ENCODE peak calls at places on chromosomes 13 and 19, in four cellular contexts. One of them, this sample, is unnamed.

GRCh38 chr19:46967578-46968018 is 52.0 kb upstream of the NPAS1 start:
- DNase-seq in suprapubic skin: peak
- DNase-seq in H1: no peak
- DNase-seq in stomach: peak
- DNase-seq in this sample: no peak

GRCh38 chr13:42643076-42643475 is 69.1 kb downstream of the TNFSF11 start:
- DNase-seq in stomach: no peak
- DNase-seq in H1: no peak
- DNase-seq in suprapubic skin: no peak
- DNase-seq in this sample: peak

GRCh38 chr13:39013462-39013861 is 22.8 kb upstream of the STOML3 start:
- DNase-seq in stomach: no peak
- DNase-seq in suprapubic skin: no peak
- DNase-seq in H1: no peak
- DNase-seq in this sample: no peak

GRCh38 chr19:49331616-49332055 is 3.6 kb upstream of the CD37 start:
- DNase-seq in stomach: peak
- DNase-seq in suprapubic skin: no peak
- DNase-seq in H1: no peak
- DNase-seq in this sample: peak

GRCh38 chr19:861099-861755 is 1.8 kb downstream of the CFD start:
- DNase-seq in stomach: no peak
- DNase-seq in H1: no peak
- DNase-seq in suprapubic skin: no peak
- DNase-seq in this sample: peak

GRCh38 chr13:98445340-98446233 is 131.3 kb downstream of the STK24 start:
- DNase-seq in stomach: peak
- DNase-seq in H1: peak
- DNase-seq in suprapubic skin: no peak
- DNase-seq in this sample: peak

GRCh38 chr19:49889687-49890348 is 6.9 kb downstream of the IL4I1 start:
- DNase-seq in stomach: peak
- DNase-seq in suprapubic skin: peak
- DNase-seq in H1: peak
- DNase-seq in this sample: peak

GRCh38 chr19:44621367-44621766 is 8.0 kb downstream of the IGSF23 start:
- DNase-seq in suprapubic skin: no peak
- DNase-seq in stomach: no peak
- DNase-seq in H1: no peak
- DNase-seq in this sample: no peak

GRCh38 chr13:73268306-73268705 is 209.5 kb downstream of the KLF5 start:
- DNase-seq in suprapubic skin: no peak
- DNase-seq in H1: no peak
- DNase-seq in stomach: no peak
- DNase-seq in this sample: no peak

GRCh38 chr19:17404621-17405249 is 695 bp downstream of the BST2 start:
- DNase-seq in suprapubic skin: no peak
- DNase-seq in stomach: no peak
- DNase-seq in H1: no peak
- DNase-seq in this sample: no peak

GRCh38 chr19:45154064-45154827 is 6.5 kb downstream of the NKPD1 start:
- DNase-seq in H1: no peak
- DNase-seq in stomach: no peak
- DNase-seq in suprapubic skin: no peak
- DNase-seq in this sample: no peak

GRCh38 chr19:53549354-53549753 is 11.4 kb downstream of the ZNF331 start:
- DNase-seq in stomach: no peak
- DNase-seq in H1: no peak
- DNase-seq in suprapubic skin: no peak
- DNase-seq in this sample: no peak

GRCh38 chr19:7109678-7110289 is 40.3 kb downstream of the ZNF557 start:
- DNase-seq in suprapubic skin: peak
- DNase-seq in H1: peak
- DNase-seq in stomach: no peak
- DNase-seq in this sample: no peak

GRCh38 chr19:4867534-4868285 is at the start of gene PLIN3:
- DNase-seq in suprapubic skin: peak
- DNase-seq in H1: peak
- DNase-seq in stomach: peak
- DNase-seq in this sample: peak
- TF ChIP-seq POLR2AphosphoS5 in suprapubic skin: no peak
- TF ChIP-seq POLR2AphosphoS5 in H1: no peak
- TF ChIP-seq POLR2AphosphoS5 in stomach: peak
- TF ChIP-seq POLR2AphosphoS5 in this sample: peak

DNA sequence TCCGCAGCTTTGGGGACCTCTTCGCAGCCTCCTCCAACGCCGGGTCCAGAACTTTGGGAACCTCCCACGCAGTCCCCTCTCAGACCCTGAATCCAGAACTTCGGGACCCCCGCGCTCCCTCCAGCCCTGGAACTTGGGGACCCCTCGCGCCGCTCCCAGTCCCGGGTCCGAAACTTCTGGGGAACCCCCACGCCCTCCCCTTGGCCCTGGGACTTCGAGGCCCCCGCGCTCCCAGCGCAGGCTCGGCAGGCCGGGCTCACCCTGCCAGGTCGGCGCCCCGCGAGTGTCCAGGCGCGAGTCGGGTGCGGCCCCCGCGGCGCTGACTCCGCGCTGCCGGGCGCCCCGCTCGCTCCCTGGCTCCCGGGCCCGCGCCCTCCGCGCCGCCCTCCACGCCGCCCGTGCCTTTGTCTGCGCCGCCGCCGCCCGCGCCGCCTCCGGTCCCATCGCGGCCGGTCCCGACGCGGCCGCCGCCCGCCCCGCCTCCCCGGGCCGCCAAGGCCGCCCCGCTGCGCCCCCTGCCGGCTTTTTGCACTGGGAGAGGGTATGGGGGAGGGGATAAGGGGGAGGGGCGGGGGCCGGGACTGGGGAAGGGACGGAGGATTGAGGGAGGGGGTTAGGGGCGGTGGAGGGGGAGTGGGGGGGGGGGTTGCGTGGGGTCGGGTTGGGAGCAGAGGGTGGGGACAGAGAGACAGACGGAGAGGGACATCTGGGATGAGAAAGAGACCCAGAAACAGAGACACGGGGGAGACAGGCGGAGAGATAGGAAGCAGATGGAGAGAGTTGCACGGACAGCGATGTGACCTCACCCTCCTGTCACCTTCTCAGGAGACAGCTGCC is at the start of gene HOMER3:
- DNase-seq in H1: peak
- DNase-seq in stomach: peak
- DNase-seq in suprapubic skin: peak
- DNase-seq in this sample: peak
- TF ChIP-seq POLR2A in H1: no peak
- TF ChIP-seq POLR2A in stomach: no peak
- TF ChIP-seq POLR2A in suprapubic skin: no peak
- TF ChIP-seq POLR2A in this sample: no peak

DNA sequence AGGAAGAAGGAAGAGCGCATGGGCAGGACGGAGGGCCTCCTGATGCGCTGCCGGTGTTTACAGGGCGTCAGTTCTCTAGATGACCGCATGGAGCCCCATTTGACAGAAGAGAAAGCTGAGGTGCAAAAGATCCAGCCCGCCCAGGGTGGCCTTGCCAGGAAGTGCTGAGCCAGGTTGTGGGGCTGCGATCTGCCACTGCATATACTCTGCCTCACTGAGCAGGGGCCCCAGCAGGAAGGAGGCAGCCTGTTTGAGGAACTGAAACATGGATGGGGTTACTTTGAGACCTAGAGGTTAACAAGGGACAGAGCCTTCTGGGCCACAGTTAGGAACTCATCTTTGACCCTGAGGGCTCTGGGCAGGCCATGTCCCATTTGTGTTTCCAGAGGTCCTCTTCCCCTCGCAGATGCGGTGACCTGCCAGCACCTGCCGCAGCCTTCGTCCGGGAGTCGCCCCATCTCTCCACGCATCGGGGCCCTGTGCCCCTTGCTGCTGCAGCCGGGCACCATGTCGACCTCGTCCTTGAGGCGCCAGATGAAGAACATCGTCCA is 3.2 kb downstream of the EPN1 start:
- DNase-seq in H1: no peak
- DNase-seq in suprapubic skin: no peak
- DNase-seq in stomach: peak
- DNase-seq in this sample: peak
- TF ChIP-seq CTCF in H1: no peak
- TF ChIP-seq CTCF in suprapubic skin: no peak
- TF ChIP-seq CTCF in stomach: no peak
- TF ChIP-seq CTCF in this sample: peak

GRCh38 chr13:108214511-108215383 is 589 bp downstream of the LIG4 start:
- DNase-seq in H1: no peak
- DNase-seq in suprapubic skin: peak
- DNase-seq in stomach: no peak
- DNase-seq in this sample: peak

GRCh38 chr13:108212901-108213300 is 2.4 kb downstream of the LIG4 start:
- DNase-seq in H1: no peak
- DNase-seq in stomach: no peak
- DNase-seq in suprapubic skin: no peak
- DNase-seq in this sample: no peak

GRCh38 chr13:108213946-108214345 is 1.4 kb downstream of the LIG4 start:
- DNase-seq in suprapubic skin: no peak
- DNase-seq in stomach: no peak
- DNase-seq in H1: no peak
- DNase-seq in this sample: no peak

GRCh38 chr13:108218044-108218974 is at the start of gene ABHD13:
- DNase-seq in suprapubic skin: peak
- DNase-seq in stomach: peak
- DNase-seq in H1: peak
- DNase-seq in this sample: peak

DNA sequence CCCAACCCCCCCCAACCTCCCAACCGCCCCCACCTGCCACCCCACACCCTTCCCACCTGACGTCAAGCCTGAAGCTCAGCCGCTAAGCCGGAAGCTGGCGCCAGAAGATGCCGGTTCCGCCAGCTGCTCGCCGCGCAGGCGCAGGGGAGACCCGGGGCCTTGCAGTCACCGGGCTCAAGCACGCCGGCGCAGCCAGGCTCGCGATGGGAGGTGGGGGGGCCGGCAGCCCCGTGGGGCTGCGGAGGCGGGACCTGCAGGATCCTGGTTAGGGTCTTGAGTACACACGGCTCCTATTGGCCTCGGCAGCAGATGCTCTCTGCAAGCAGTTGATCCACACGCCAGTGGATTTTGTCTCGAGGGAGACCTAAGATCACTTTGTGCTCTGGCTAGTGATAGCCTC is at the start of gene LIG4:
- DNase-seq in stomach: peak
- DNase-seq in H1: peak
- DNase-seq in suprapubic skin: peak
- DNase-seq in this sample: peak
- TF ChIP-seq POLR2AphosphoS5 in stomach: no peak
- TF ChIP-seq POLR2AphosphoS5 in H1: peak
- TF ChIP-seq POLR2AphosphoS5 in suprapubic skin: no peak
- TF ChIP-seq POLR2AphosphoS5 in this sample: peak

GRCh38 chr19:10566408-10566657 is 523 bp upstream of the KRI1 start:
- DNase-seq in suprapubic skin: no peak
- DNase-seq in stomach: no peak
- DNase-seq in H1: no peak
- DNase-seq in this sample: no peak

GRCh38 chr19:10565028-10565566 is 713 bp downstream of the KRI1 start:
- DNase-seq in H1: no peak
- DNase-seq in stomach: peak
- DNase-seq in suprapubic skin: peak
- DNase-seq in this sample: no peak

GRCh38 chr19:10566658-10567410 is 1.0 kb upstream of the KRI1 start:
- DNase-seq in suprapubic skin: peak
- DNase-seq in H1: no peak
- DNase-seq in stomach: no peak
- DNase-seq in this sample: peak

GRCh38 chr19:10567696-10568443 is 909 bp downstream of the CDKN2D start:
- DNase-seq in suprapubic skin: no peak
- DNase-seq in stomach: no peak
- DNase-seq in H1: no peak
- DNase-seq in this sample: no peak

GRCh38 chr19:10565567-10566407 is at the start of gene KRI1:
- DNase-seq in suprapubic skin: peak
- DNase-seq in stomach: peak
- DNase-seq in H1: peak
- DNase-seq in this sample: peak
- TF ChIP-seq POLR2A in suprapubic skin: peak
- TF ChIP-seq POLR2A in stomach: no peak
- TF ChIP-seq POLR2A in H1: no peak
- TF ChIP-seq POLR2A in this sample: peak

GRCh38 chr19:10655457-10656312 is 1.5 kb downstream of the ILF3 start:
- DNase-seq in suprapubic skin: no peak
- DNase-seq in H1: no peak
- DNase-seq in stomach: no peak
- DNase-seq in this sample: no peak
- TF ChIP-seq CTCF in suprapubic skin: no peak
- TF ChIP-seq CTCF in H1: no peak
- TF ChIP-seq CTCF in stomach: no peak
- TF ChIP-seq CTCF in this sample: no peak